ENCODE peak calls at places on chromosomes 1 and 21, in ten cellular contexts. Z is NCI-H1092; K is activated CD4-positive, alpha-beta T cell treated with anti-CD3 and anti-CD28 coated beads, Interleukin-2, amount 50 U/mL, for 24 hours; O is AG04449; L is psoas muscle; Y is GM03348; Q is mucosa of gallbladder; C is NCI-H146; T is stimulated activated CD4-positive, alpha-beta T cell treated with anti-CD3 and anti-CD28 coated beads, Interleukin-4, amount 100 ng/mL, for 48 hours; V is germinal center. M is an unnamed sample.

GRCh38 chr1:53628286-53628955 is 110.5 kb downstream of the GLIS1 start:
- DNase-seq in L (no peak), C (no peak), O (no peak), V (no peak), Y (peak), T (no peak), Q (no peak), K (no peak), Z (no peak), M (no peak)

GRCh38 chr1:10935241-10935640 is 77.2 kb upstream of the TARDBP start:
- DNase-seq in Z (no peak), O (no peak), K (no peak), T (no peak), V (no peak), Q (no peak), L (no peak), C (peak), Y (no peak), M (no peak)

GRCh38 chr21:41673596-41674335 is 93.1 kb downstream of the RIPK4 start:
- DNase-seq in O (no peak), T (no peak), Q (no peak), Z (no peak), C (no peak), Y (no peak), V (no peak), L (no peak), K (no peak), M (no peak)

GRCh38 chr1:170664283-170664827 is 424 bp downstream of the PRRX1 start:
- DNase-seq in K (no peak), Q (no peak), C (no peak), Z (no peak), V (no peak), O (no peak), T (no peak), L (peak), Y (peak), M (no peak)

GRCh38 chr1:99407018-99407417 is 142.7 kb downstream of the PLPPR4 start:
- DNase-seq in C (no peak), Y (no peak), T (no peak), V (no peak), Q (no peak), O (no peak), K (no peak), Z (no peak), L (no peak), M (no peak)

GRCh38 chr21:42424848-42425602 is 21.3 kb downstream of the UBASH3A start:
- DNase-seq in Y (no peak), C (no peak), Z (no peak), K (no peak), L (no peak), V (peak), Q (no peak), T (no peak), O (no peak), M (no peak)

GRCh38 chr1:219419135-219419534 is 193.8 kb downstream of the ZC3H11B start:
- DNase-seq in V (no peak), Y (no peak), O (no peak), T (no peak), C (no peak), K (no peak), Z (no peak), L (no peak), Q (no peak), M (no peak)

GRCh38 chr21:39340687-39341086 is 8.2 kb downstream of the HMGN1 start:
- DNase-seq in C (no peak), T (no peak), O (no peak), V (no peak), Z (no peak), Q (no peak), K (no peak), L (no peak), Y (no peak), M (no peak)

GRCh38 chr1:245969274-245969673 is 537.8 kb downstream of the SMYD3 start:
- DNase-seq in T (no peak), L (no peak), V (no peak), K (no peak), O (peak), Y (peak), C (no peak), Z (no peak), Q (no peak), M (no peak)

GRCh38 chr1:101376121-101377095 is 139.6 kb downstream of the S1PR1 start:
- DNase-seq in Q (no peak), O (no peak), C (no peak), Y (no peak), Z (no peak), V (no peak), L (no peak), T (no peak), K (no peak), M (no peak)